ENCODE peak calls at places on chromosome 12, in four cellular contexts. L is tibial artery, C is mesendoderm, N is left ventricle myocardium inferior. Q is an unnamed sample.
A peak's percentile ranks its signal among the peaks of the same experiment; 100 is the strongest.

GRCh38 chr12:103858953-103859601 is 18.0 kb upstream of the NT5DC3 start:
- DNase-seq in L (peak; percentile 95), C (peak; percentile 15), N (peak; percentile 38), Q (peak; percentile 42)

GRCh38 chr12:120534703-120535655 is 823 bp downstream of the RNF10 start:
- DNase-seq in C (peak; percentile 79), L (peak; percentile 73), N (peak; percentile 30), Q (peak; percentile 31)

GRCh38 chr12:74152370-74152769 is 385.3 kb upstream of the ATXN7L3B start:
- DNase-seq in L (no peak), N (no peak), C (peak; percentile 47), Q (no peak)

GRCh38 chr12:23564454-23564853 is 385.0 kb downstream of the SOX5 start:
- DNase-seq in N (no peak), C (no peak), L (no peak), Q (no peak)

GRCh38 chr12:79690156-79690605 is 583 bp downstream of the PAWR start:
- DNase-seq in C (no peak), L (peak; percentile 70), N (no peak), Q (peak; percentile 66)

GRCh38 chr12:96350982-96351381 is 49.3 kb downstream of the CDK17 start:
- DNase-seq in N (no peak), L (no peak), C (no peak), Q (no peak)

GRCh38 chr12:94603434-94604068 is 46.8 kb downstream of the TMCC3 start:
- DNase-seq in N (no peak), L (no peak), C (peak; percentile 30), Q (no peak)

GRCh38 chr12:122080149-122081107 is 1.9 kb downstream of the MLXIP start:
- DNase-seq in N (peak; percentile 53), C (peak; percentile 60), L (peak; percentile 90), Q (peak; percentile 77)

GRCh38 chr12:88411689-88412088 is 168.6 kb downstream of the KITLG start:
- DNase-seq in L (no peak), N (no peak), C (no peak), Q (no peak)

GRCh38 chr12:102905229-102905628 is 11.8 kb downstream of the PAH start:
- DNase-seq in C (no peak), L (no peak), N (no peak), Q (no peak)

GRCh38 chr12:28974890-28975289 is 174.2 kb upstream of the FAR2 start:
- DNase-seq in N (no peak), L (no peak), C (no peak), Q (no peak)

GRCh38 chr12:3117628-3118027 is 40.4 kb downstream of the TSPAN9 start:
- DNase-seq in C (no peak), L (no peak), N (no peak), Q (no peak)

GRCh38 chr12:46585854-46586621 is 213.5 kb upstream of the SLC38A2 start:
- DNase-seq in N (no peak), L (no peak), C (peak; percentile 88), Q (no peak)

GRCh38 chr12:56101045-56101444 is 3.3 kb upstream of the PA2G4 start:
- DNase-seq in N (no peak), L (no peak), C (no peak), Q (no peak)

GRCh38 chr12:4626543-4626942 is 22.3 kb downstream of the AKAP3 start:
- DNase-seq in C (no peak), N (no peak), L (no peak), Q (no peak)

GRCh38 chr12:95582230-95583058 is 31.2 kb upstream of the USP44 start:
- DNase-seq in C (peak; percentile 49), L (no peak), N (no peak), Q (no peak)

GRCh38 chr12:14741153-14741552 is 44.8 kb upstream of the GUCY2C start:
- DNase-seq in L (no peak), N (no peak), C (no peak), Q (no peak)

GRCh38 chr12:9741726-9742125 is 8.8 kb upstream of the CLECL1 start:
- DNase-seq in L (no peak), C (no peak), N (no peak), Q (no peak)

GRCh38 chr12:91982946-91983345 is 162.7 kb downstream of the BTG1 start:
- DNase-seq in C (no peak), N (no peak), L (no peak), Q (no peak)

GRCh38 chr12:31362115-31362758 is 36.3 kb upstream of the SINHCAF start:
- DNase-seq in L (no peak), C (peak; percentile 69), N (no peak), Q (no peak)

GRCh38 chr12:105936496-105936895 is 202.3 kb downstream of the NUAK1 start:
- DNase-seq in C (no peak), L (no peak), N (no peak), Q (no peak)

GRCh38 chr12:24839268-24839791 is 109.6 kb downstream of the BCAT1 start:
- DNase-seq in C (no peak), N (no peak), L (no peak), Q (no peak)

GRCh38 chr12:574475-575128 is 88.6 kb downstream of the NINJ2 start:
- DNase-seq in L (peak; percentile 17), C (no peak), N (no peak), Q (no peak)

GRCh38 chr12:48794870-48795269 is 6.0 kb upstream of the ADCY6 start:
- DNase-seq in N (no peak), C (peak; percentile 94), L (no peak), Q (no peak)

GRCh38 chr12:70178038-70178437 is 65.2 kb upstream of the CNOT2 start:
- DNase-seq in N (no peak), L (no peak), C (no peak), Q (no peak)

GRCh38 chr12:103824845-103825244 is 16.2 kb downstream of the NT5DC3 start:
- DNase-seq in C (peak; percentile 46), L (no peak), N (no peak), Q (no peak)

GRCh38 chr12:105204916-105205315 is 31.1 kb downstream of the APPL2 start:
- DNase-seq in C (no peak), N (no peak), L (no peak), Q (no peak)

GRCh38 chr12:122870163-122870842 is 25.6 kb downstream of the VPS37B start:
- DNase-seq in N (no peak), C (no peak), L (peak; percentile 44), Q (no peak)

GRCh38 chr12:121610239-121611149 is 15.8 kb upstream of the ORAI1 start:
- DNase-seq in N (no peak), L (no peak), C (no peak), Q (peak; percentile 65)

GRCh38 chr12:31582155-31582554 is 8.8 kb downstream of the DENND5B start:
- DNase-seq in L (no peak), C (no peak), N (no peak), Q (no peak)

GRCh38 chr12:123270380-123271181 is 1.1 kb downstream of the CDK2AP1 start:
- DNase-seq in C (no peak), N (peak; percentile 43), L (no peak), Q (peak; percentile 65)

GRCh38 chr12:120161852-120162251 is 32.7 kb downstream of the GCN1 start:
- DNase-seq in C (no peak), N (no peak), L (no peak), Q (no peak)

GRCh38 chr12:69241444-69242092 is 2.2 kb downstream of the CPSF6 start:
- DNase-seq in N (no peak), C (no peak), L (no peak), Q (no peak)

GRCh38 chr12:45577844-45578399 is 151.6 kb upstream of the ARID2 start:
- DNase-seq in C (no peak), N (no peak), L (no peak), Q (no peak)

GRCh38 chr12:89875225-89875624 is 166.6 kb upstream of the ATP2B1 start:
- DNase-seq in N (no peak), C (no peak), L (no peak), Q (no peak)

GRCh38 chr12:30134229-30134628 is 350.5 kb upstream of the TMTC1 start:
- DNase-seq in L (no peak), N (no peak), C (peak; percentile 62), Q (no peak)

GRCh38 chr12:40672650-40673319 is 19.5 kb upstream of the CNTN1 start:
- DNase-seq in C (no peak), N (no peak), L (no peak), Q (no peak)

GRCh38 chr12:131136539-131136872 is 182.8 kb downstream of the ADGRD1 start:
- DNase-seq in L (no peak), C (no peak), N (no peak), Q (no peak)
- H3K4me3 ChIP-seq in L (no peak overlapping the region), C (no peak overlapping the region), N (no peak overlapping the region), Q (no peak overlapping the region)

GRCh38 chr12:98893126-98893525 is 248.0 kb downstream of the APAF1 start:
- DNase-seq in C (peak; percentile 3), L (no peak), N (no peak), Q (no peak)

GRCh38 chr12:98895086-98895651 is 250.1 kb downstream of the APAF1 start:
- DNase-seq in L (no peak), N (no peak), C (peak; percentile 73), Q (no peak)

GRCh38 chr12:98893601-98894411 is 248.7 kb downstream of the APAF1 start:
- DNase-seq in C (peak; percentile 35), L (no peak), N (no peak), Q (no peak)

GRCh38 chr12:98896938-98897337 is 251.8 kb downstream of the APAF1 start:
- DNase-seq in C (peak; percentile 45), N (no peak), L (no peak), Q (no peak)

GRCh38 chr12:98894412-98895085 is 249.5 kb downstream of the APAF1 start:
- DNase-seq in L (no peak), N (no peak), C (peak; percentile 49), Q (no peak)
- H3K4me3 ChIP-seq in L (peak overlapping the region; percentile 33), N (peak overlapping the region; percentile 57), C (peak overlapping the region; percentile 18), Q (peak overlapping the region; percentile 30)

DNA sequence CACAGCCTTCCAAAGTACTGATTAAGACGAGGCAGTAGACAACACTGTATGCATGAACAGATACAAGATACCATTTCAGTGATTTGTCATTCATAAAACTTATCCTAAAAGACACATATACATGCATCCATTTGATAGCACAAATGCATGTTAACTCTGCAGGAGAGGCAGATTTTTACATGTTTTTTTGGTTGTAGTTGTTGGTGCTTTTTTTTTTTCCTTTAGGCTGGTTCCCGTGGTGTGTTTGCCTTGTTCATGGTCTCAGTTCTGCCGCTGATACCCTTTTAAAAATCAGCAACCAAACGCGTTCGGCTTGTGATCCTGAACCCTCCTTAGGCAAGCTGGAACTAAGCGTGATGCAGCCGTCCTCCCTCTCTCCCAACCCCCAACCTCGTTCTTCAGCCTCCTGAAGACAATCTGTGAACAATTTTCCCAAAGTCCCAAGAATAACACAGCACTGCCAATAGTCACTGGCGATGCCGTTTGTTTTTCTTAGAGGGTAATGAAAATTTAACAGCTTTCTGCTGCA is 1.2 kb downstream of the PRICKLE1 start:
- DNase-seq in N (no peak), L (no peak), C (no peak), Q (peak; percentile 32)
- H3K4me3 ChIP-seq in N (peak overlapping the region; percentile 99), L (peak overlapping the region; percentile 70), C (peak overlapping the region; percentile 54), Q (peak overlapping the region; percentile 81)

DNA sequence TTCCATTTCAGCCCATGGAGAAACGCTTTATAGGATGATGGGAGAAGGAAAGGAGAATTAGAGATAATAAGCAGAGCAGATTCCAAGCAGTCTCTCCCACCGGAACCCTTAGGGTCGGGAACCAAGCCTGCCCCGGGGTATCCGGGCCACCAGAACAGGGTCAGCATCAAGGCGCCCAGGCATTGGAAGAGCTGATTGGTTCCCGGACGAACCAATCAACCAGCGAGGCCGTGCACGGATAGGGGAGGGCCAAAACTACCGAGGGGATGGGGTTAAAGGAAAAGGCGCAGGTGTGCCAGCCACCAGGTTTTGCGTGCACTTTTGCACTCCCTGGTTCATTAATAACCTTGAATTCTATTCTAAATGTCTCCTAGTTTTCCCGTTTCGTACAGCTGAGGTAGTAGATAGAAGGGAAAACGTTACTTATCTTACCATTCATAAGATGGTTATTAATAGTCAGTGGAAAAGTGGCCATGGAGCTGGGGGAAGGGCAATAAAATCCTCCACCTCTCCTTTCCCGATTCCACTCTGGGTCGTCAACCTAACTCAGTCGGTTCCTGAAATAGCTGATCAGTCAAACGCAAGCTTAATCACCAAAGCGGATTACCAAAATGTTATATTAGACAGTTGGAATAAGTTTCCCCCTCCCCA is 1.6 kb downstream of the PPM1H start:
- DNase-seq in L (no peak), C (peak; percentile 89), N (peak; percentile 36), Q (no peak)
- H3K4me3 ChIP-seq in L (peak overlapping the region; percentile 77), C (peak overlapping the region; percentile 65), N (peak overlapping the region; percentile 79), Q (peak overlapping the region; percentile 77)